ENCODE peak calls at places on chromosomes 2 and 18, in ten cellular contexts. E is germinal center; X is omental fat pad; I is KG1; P is lower lobe of right lung; T is renal cortical epithelial cell; K is putamen; S is stimulated activated CD4-positive, alpha-beta T cell treated with anti-CD3 and anti-CD28 coated beads, TNF-alpha, amount 100 ng/mL, for 4 hours; O is DMS 273 treated with DMSO at 0.1 percent for 48 hours; B is astrocyte of the spinal cord. F is an unnamed sample.

GRCh38 chr2:138602166-138602460 is 100.5 kb downstream of the SPOPL start:
- DNase-seq in I (no peak), K (no peak), S (no peak), B (no peak), T (peak), P (no peak), O (peak), X (no peak), E (no peak), F (no peak)

GRCh38 chr2:34320056-34320455 is 721.0 kb upstream of the FAM98A start:
- DNase-seq in I (no peak), S (no peak), K (no peak), T (peak), O (no peak), X (no peak), P (no peak), E (no peak), B (no peak), F (no peak)

GRCh38 chr18:58660915-58661314 is 10.3 kb upstream of the MALT1 start:
- DNase-seq in X (no peak), B (no peak), E (no peak), S (no peak), I (no peak), P (no peak), O (no peak), T (no peak), K (no peak), F (no peak)

GRCh38 chr2:109280804-109281203 is 151.8 kb downstream of the SH3RF3 start:
- DNase-seq in O (no peak), E (no peak), B (no peak), I (no peak), P (no peak), S (no peak), X (no peak), T (no peak), K (no peak), F (no peak)

GRCh38 chr18:39318462-39318861 is 1752.9 kb upstream of the CELF4 start:
- DNase-seq in E (no peak), K (no peak), I (no peak), T (no peak), X (no peak), B (no peak), P (no peak), O (no peak), S (no peak), F (no peak)

GRCh38 chr2:156483741-156484173 is 47.6 kb downstream of the GPD2 start:
- DNase-seq in T (peak), O (no peak), E (no peak), B (no peak), K (no peak), I (no peak), X (no peak), P (no peak), S (no peak), F (peak)

GRCh38 chr2:28661589-28662001 is 90.0 kb upstream of the PPP1CB start:
- DNase-seq in S (no peak), P (no peak), X (no peak), T (peak), I (no peak), K (peak), O (no peak), B (peak), E (no peak), F (peak)

GRCh38 chr2:28277466-28277865 is 115.2 kb upstream of the FOSL2 start:
- DNase-seq in I (no peak), B (no peak), P (no peak), E (no peak), S (no peak), T (no peak), O (no peak), X (no peak), K (no peak), F (no peak)

GRCh38 chr2:186695081-186695756 is 1.4 kb downstream of the FAM171B start:
- DNase-seq in K (peak), O (peak), P (no peak), T (peak), X (no peak), I (no peak), E (no peak), B (peak), S (no peak), F (peak)

GRCh38 chr2:85933753-85934594 is 45.2 kb upstream of the ST3GAL5 start:
- DNase-seq in T (peak), B (peak), E (no peak), K (no peak), I (no peak), X (no peak), P (no peak), S (no peak), O (no peak), F (peak)

GRCh38 chr2:32937602-32938450 is 8.9 kb upstream of the LTBP1 start:
- DNase-seq in E (no peak), T (peak), P (no peak), O (peak), B (peak), S (no peak), X (no peak), I (no peak), K (no peak), F (peak)

GRCh38 chr18:36496022-36496421 is 198.5 kb downstream of the FHOD3 start:
- DNase-seq in S (no peak), T (no peak), B (no peak), O (no peak), I (no peak), P (no peak), E (no peak), K (no peak), X (no peak), F (no peak)

GRCh38 chr2:217756375-217757107 is 246.3 kb downstream of the TNS1 start:
- DNase-seq in B (peak), I (no peak), S (peak), K (peak), O (no peak), E (peak), P (peak), T (no peak), X (peak), F (peak)

GRCh38 chr18:57845468-57846103 is 42.5 kb upstream of the ATP8B1 start:
- DNase-seq in O (no peak), X (no peak), B (peak), P (no peak), T (no peak), E (peak), S (no peak), I (no peak), K (no peak), F (no peak)

GRCh38 chr2:227717687-227718567 is at the start of gene SLC19A3:
- DNase-seq in E (no peak), I (no peak), T (peak), K (peak), B (peak), S (no peak), O (peak), X (peak), P (peak), F (peak)

GRCh38 chr2:43426305-43427031 is 169.4 kb downstream of the THADA start:
- DNase-seq in O (peak), P (peak), B (peak), X (no peak), S (peak), K (peak), E (peak), T (peak), I (peak), F (peak)

GRCh38 chr2:50535971-50536759 is 495.8 kb downstream of the NRXN1 start:
- DNase-seq in T (peak), S (no peak), O (peak), I (peak), K (peak), B (peak), E (no peak), P (no peak), X (no peak), F (peak)

GRCh38 chr2:138185827-138186226 is 221.6 kb downstream of the HNMT start:
- DNase-seq in X (no peak), B (no peak), T (no peak), K (no peak), E (no peak), S (no peak), O (no peak), I (no peak), P (no peak), F (no peak)

GRCh38 chr2:24007693-24008092 is 2.2 kb upstream of the MFSD2B start:
- DNase-seq in B (no peak), E (no peak), I (no peak), T (no peak), P (no peak), S (no peak), O (no peak), K (no peak), X (no peak), F (no peak)

GRCh38 chr2:181915096-181915495 is 23.6 kb downstream of the ITPRID2 start:
- DNase-seq in B (no peak), X (no peak), E (no peak), O (no peak), T (no peak), P (no peak), I (no peak), S (no peak), K (no peak), F (peak)

GRCh38 chr2:98952971-98953370 is 16.9 kb upstream of the CRACDL start:
- DNase-seq in E (no peak), O (no peak), I (no peak), B (no peak), P (no peak), T (no peak), K (no peak), S (no peak), X (no peak), F (no peak)

GRCh38 chr2:6977095-6977777 is 60.0 kb downstream of the RNF144A start:
- DNase-seq in K (peak), X (no peak), T (no peak), B (peak), P (no peak), E (no peak), I (no peak), S (no peak), O (no peak), F (no peak)

GRCh38 chr18:51621103-51621969 is 423.9 kb upstream of the MEX3C start:
- DNase-seq in O (peak), E (peak), K (peak), T (peak), I (peak), S (no peak), B (peak), P (peak), X (peak), F (peak)

GRCh38 chr18:62576858-62577512 is 54.2 kb downstream of the ZCCHC2 start:
- DNase-seq in T (no peak), B (no peak), K (no peak), I (no peak), E (no peak), X (no peak), S (no peak), O (no peak), P (no peak), F (no peak)

GRCh38 chr2:236317938-236318396 is 53.8 kb upstream of the ASB18 start:
- DNase-seq in B (no peak), I (no peak), P (peak), K (no peak), E (no peak), X (no peak), O (no peak), T (no peak), S (no peak), F (no peak)

GRCh38 chr2:157441072-157441454 is 2.8 kb downstream of the CYTIP start:
- DNase-seq in T (peak), S (no peak), I (no peak), P (no peak), O (no peak), K (no peak), E (peak), X (no peak), B (no peak), F (no peak)

GRCh38 chr18:74499633-74500032 is 3.5 kb downstream of the CNDP2 start:
- DNase-seq in E (peak), K (peak), T (peak), O (no peak), B (no peak), X (no peak), P (peak), S (peak), I (peak), F (peak)

GRCh38 chr18:48345596-48345995 is 63.6 kb downstream of the ZBTB7C start:
- DNase-seq in I (no peak), X (no peak), B (peak), T (no peak), E (no peak), K (no peak), O (no peak), S (no peak), P (no peak), F (peak)

GRCh38 chr2:47226124-47227040 is 71.3 kb upstream of the STPG4 start:
- DNase-seq in K (no peak), S (no peak), E (no peak), I (no peak), B (no peak), O (peak), X (no peak), T (peak), P (no peak), F (peak)

GRCh38 chr2:55992465-55992864 is 68.9 kb upstream of the EFEMP1 start:
- DNase-seq in E (no peak), T (peak), P (no peak), O (no peak), K (no peak), I (no peak), X (no peak), B (peak), S (no peak), F (peak)

GRCh38 chr2:241114836-241115235 is 12.7 kb upstream of the MTERF4 start:
- DNase-seq in X (no peak), E (no peak), S (no peak), K (no peak), I (no peak), P (no peak), B (no peak), O (no peak), T (no peak), F (no peak)

GRCh38 chr2:233481368-233482142 is 85.0 kb downstream of the USP40 start:
- DNase-seq in P (peak), B (no peak), I (no peak), K (no peak), X (no peak), S (no peak), T (no peak), O (no peak), E (no peak), F (no peak)

GRCh38 chr2:54262015-54262765 is 6.2 kb upstream of the TSPYL6 start:
- DNase-seq in P (no peak), K (no peak), S (no peak), E (no peak), O (no peak), T (no peak), I (no peak), B (no peak), X (no peak), F (peak)

GRCh38 chr2:147623328-147623727 is 221.5 kb upstream of the ACVR2A start:
- DNase-seq in X (no peak), I (peak), K (no peak), E (no peak), T (peak), B (no peak), P (no peak), O (no peak), S (no peak), F (no peak)

GRCh38 chr2:221129657-221130056 is 442.4 kb downstream of the EPHA4 start:
- DNase-seq in B (no peak), E (no peak), T (no peak), I (no peak), K (no peak), P (no peak), X (no peak), S (no peak), O (no peak), F (no peak)

F was measured in mesenchymal stem cell.